ENCODE peak calls at places on chromosomes 13 and 19, in ten cellular contexts. P, F, L, V, D, E, J, I, H and C are unnamed samples.

GRCh38 chr13:48292650-48293049 is 10.9 kb upstream of the RB1 start:
- DNase-seq in P (no peak), F (no peak), L (peak; percentile 52), V (no peak), D (no peak), E (no peak), J (no peak), I (no peak), H (no peak), C (no peak)

GRCh38 chr19:7348587-7349230 is at the start of gene ARHGEF18:
- DNase-seq in P (peak; percentile 93), F (no peak), L (no peak), V (no peak), D (no peak), E (no peak), J (no peak), I (no peak), H (no peak), C (no peak)

GRCh38 chr13:41054212-41054877 is 7.0 kb upstream of the WBP4 start:
- DNase-seq in P (peak; percentile 70), F (no peak), L (peak; percentile 82), V (peak; percentile 61), D (peak; percentile 67), E (peak; percentile 71), J (no peak), I (no peak), H (peak; percentile 43), C (peak; percentile 77)

GRCh38 chr13:95256086-95256485 is 45.2 kb downstream of the ABCC4 start:
- DNase-seq in P (no peak), F (no peak), L (no peak), V (peak; percentile 87), D (peak; percentile 86), E (peak; percentile 76), J (peak; percentile 80), I (peak; percentile 82), H (no peak), C (peak; percentile 51)

GRCh38 chr19:23972161-23972560 is 57.5 kb downstream of the ZNF726 start:
- DNase-seq in P (no peak), F (no peak), L (no peak), V (no peak), D (no peak), E (no peak), J (no peak), I (peak; percentile 1), H (no peak), C (no peak)

GRCh38 chr19:13044160-13044853 is 49.0 kb downstream of the NFIX start:
- DNase-seq in P (no peak), F (no peak), L (no peak), V (no peak), D (no peak), E (no peak), J (no peak), I (peak; percentile 69), H (no peak), C (no peak)

GRCh38 chr13:48232420-48233096 is 448 bp upstream of the ITM2B start:
- DNase-seq in P (no peak), F (peak; percentile 59), L (peak; percentile 81), V (peak; percentile 26), D (no peak), E (no peak), J (no peak), I (no peak), H (no peak), C (no peak)

GRCh38 chr19:2207991-2208860 is 27.9 kb downstream of the PLEKHJ1 start:
- DNase-seq in P (peak; percentile 22), F (no peak), L (peak; percentile 60), V (peak; percentile 23), D (peak; percentile 91), E (peak; percentile 61), J (no peak), I (no peak), H (peak; percentile 79), C (peak; percentile 82)

GRCh38 chr13:48393030-48393697 is 19.7 kb downstream of the LPAR6 start:
- DNase-seq in P (no peak), F (no peak), L (no peak), V (no peak), D (peak; percentile 53), E (no peak), J (no peak), I (no peak), H (no peak), C (no peak)

GRCh38 chr19:18433039-18433691 is 4.8 kb downstream of the ISYNA1 start:
- DNase-seq in P (no peak), F (no peak), L (no peak), V (no peak), D (peak; percentile 50), E (no peak), J (no peak), I (no peak), H (peak; percentile 81), C (peak; percentile 87)

DNA sequence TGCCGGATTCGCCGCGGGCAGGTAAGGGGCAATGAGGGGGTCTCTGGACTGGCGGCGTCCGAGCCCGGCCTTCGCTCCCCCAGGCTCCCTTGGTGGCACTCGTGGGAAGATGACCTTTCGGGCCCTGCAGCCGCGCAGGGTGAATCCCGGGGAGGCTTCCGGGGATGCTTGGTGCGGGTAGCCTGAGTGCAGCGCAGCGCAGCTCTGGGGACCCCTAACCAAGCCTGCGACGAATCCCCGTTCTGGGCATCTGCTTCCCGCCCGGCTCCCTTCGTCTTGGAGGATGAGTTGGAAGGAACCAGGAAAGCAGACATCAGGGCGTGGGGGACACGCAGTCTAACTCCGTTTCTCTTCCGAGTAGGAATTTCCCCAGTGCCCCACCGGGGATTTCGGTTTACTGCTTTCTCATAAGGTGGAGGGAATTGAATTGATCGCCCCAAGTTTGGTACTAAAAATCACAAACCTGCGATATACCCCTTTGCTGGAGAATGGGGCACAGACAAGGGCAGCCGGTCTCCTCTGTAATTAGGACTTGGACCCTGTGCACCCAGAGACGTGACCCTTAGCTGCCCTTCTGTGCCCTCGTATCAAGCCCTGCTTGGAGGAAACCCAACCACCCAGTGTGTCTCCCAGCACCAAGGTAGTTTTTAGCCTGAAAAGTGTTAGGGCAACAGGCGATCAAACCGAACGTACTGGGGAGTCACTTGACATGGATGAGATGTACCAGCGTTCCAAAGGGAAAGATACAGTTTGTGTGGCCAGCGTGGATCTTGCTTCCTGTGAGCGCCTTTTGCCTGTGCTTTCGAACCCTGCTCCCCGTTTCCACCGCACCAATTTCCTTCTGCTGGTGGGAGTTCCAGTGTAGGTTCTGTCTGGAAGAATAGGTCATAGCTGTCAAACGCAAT is 1.0 kb downstream of the GPC5 start:
- DNase-seq in P (no peak), F (no peak), L (no peak), V (no peak), D (no peak), E (no peak), J (no peak), I (no peak), H (no peak), C (no peak)
- H3K4me3 ChIP-seq in P (no peak overlapping the region), F (peak overlapping the region; percentile 40), L (peak overlapping the region; percentile 61), V (peak overlapping the region; percentile 50), D (peak overlapping the region; percentile 35), E (no peak overlapping the region), J (peak overlapping the region; percentile 52), I (no peak overlapping the region), H (peak overlapping the region; percentile 71), C (peak overlapping the region; percentile 44)

GRCh38 chr19:35029737-35030256 is 473 bp upstream of the SCN1B start:
- DNase-seq in P (no peak), F (no peak), L (no peak), V (peak; percentile 63), D (peak; percentile 7), E (no peak), J (no peak), I (peak; percentile 16), H (no peak), C (no peak)
- H3K4me3 ChIP-seq in P (no peak overlapping the region), F (peak overlapping the region; percentile 61), L (peak overlapping the region; percentile 33), V (peak overlapping the region; percentile 73), D (peak overlapping the region; percentile 60), E (peak overlapping the region; percentile 36), J (peak overlapping the region; percentile 47), I (peak overlapping the region; percentile 45), H (peak overlapping the region; percentile 25), C (peak overlapping the region; percentile 48)

GRCh38 chr13:29621401-29621800 is 25.9 kb upstream of the SLC7A1 start:
- DNase-seq in P (no peak), F (no peak), L (no peak), V (no peak), D (peak; percentile 17), E (no peak), J (peak; percentile 24), I (no peak), H (no peak), C (no peak)
- H3K4me3 ChIP-seq in P (no peak overlapping the region), F (no peak overlapping the region), L (no peak overlapping the region), V (no peak overlapping the region), D (no peak overlapping the region), E (no peak overlapping the region), J (no peak overlapping the region), I (no peak overlapping the region), H (no peak overlapping the region), C (no peak overlapping the region)

GRCh38 chr13:42930136-42930535 is 61.9 kb downstream of the EPSTI1 start:
- DNase-seq in P (no peak), F (no peak), L (peak; percentile 9), V (no peak), D (no peak), E (no peak), J (no peak), I (no peak), H (no peak), C (peak; percentile 6)
- H3K4me3 ChIP-seq in P (no peak overlapping the region), F (no peak overlapping the region), L (no peak overlapping the region), V (no peak overlapping the region), D (no peak overlapping the region), E (no peak overlapping the region), J (no peak overlapping the region), I (no peak overlapping the region), H (no peak overlapping the region), C (no peak overlapping the region)

GRCh38 chr19:46990998-46991676 is 28.5 kb upstream of the NPAS1 start:
- DNase-seq in P (peak; percentile 32), F (peak; percentile 78), L (peak; percentile 83), V (peak; percentile 85), D (peak; percentile 86), E (peak; percentile 90), J (no peak), I (peak; percentile 73), H (peak; percentile 81), C (peak; percentile 93)
- H3K4me3 ChIP-seq in P (no peak overlapping the region), F (no peak overlapping the region), L (no peak overlapping the region), V (no peak overlapping the region), D (no peak overlapping the region), E (no peak overlapping the region), J (no peak overlapping the region), I (no peak overlapping the region), H (no peak overlapping the region), C (peak overlapping the region; percentile 2)

DNA sequence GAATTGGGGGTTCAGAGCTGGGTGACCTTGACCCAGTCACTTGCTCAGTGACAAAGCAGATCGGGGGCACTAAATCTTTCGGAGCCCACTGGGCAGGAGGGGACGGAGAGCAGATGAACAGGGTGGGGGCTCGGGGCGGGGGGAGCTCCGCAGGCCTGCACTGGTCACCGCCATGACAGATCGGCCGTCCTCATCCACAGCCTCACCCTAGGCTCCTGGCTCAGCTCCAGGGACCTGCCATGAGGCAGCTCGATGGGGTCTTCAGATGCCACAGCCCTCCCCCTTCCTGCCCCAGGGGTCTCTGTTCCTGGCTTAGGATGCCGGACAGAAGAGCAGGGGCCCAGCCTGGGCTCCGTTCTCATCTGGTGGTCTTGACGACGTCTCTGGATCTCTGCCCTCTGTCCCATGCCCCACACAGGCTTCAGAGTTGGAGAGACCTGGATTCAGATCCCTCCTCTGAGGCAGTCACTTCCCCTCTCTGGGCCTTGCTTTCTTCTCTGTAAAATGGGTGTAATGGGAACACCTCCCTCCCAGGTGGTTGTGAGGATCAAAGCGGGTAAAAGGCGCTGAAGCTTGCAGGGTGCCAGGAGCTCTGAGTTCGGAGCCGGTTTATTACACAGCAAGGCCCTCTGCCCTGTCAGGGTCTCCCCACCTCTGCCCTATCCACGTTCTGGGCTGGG is 3.0 kb downstream of the KDM4B start:
- DNase-seq in P (no peak), F (no peak), L (no peak), V (no peak), D (no peak), E (no peak), J (no peak), I (no peak), H (no peak), C (no peak)
- H3K4me3 ChIP-seq in P (no peak overlapping the region), F (no peak overlapping the region), L (no peak overlapping the region), V (no peak overlapping the region), D (no peak overlapping the region), E (no peak overlapping the region), J (no peak overlapping the region), I (no peak overlapping the region), H (peak overlapping the region; percentile 83), C (no peak overlapping the region)